ENCODE peak calls at places on chromosomes 5 and 9, in eight cellular contexts. B is sciatic nerve; O is T-cell; A is activated CD4-positive, alpha-beta T cell treated with anti-CD3 and anti-CD28 coated beads for 48 hours; G is OCI-LY7; I is stomach; U is M059J; Y is HTR-8/SVneo. D is an unnamed sample.

GRCh38 chr5:73288803-73289720 is 116.1 kb downstream of the TMEM174 start:
- DNase-seq in B (no peak), I (no peak), G (no peak), U (no peak), Y (no peak), A (no peak), O (no peak), D (no peak)

GRCh38 chr5:79872309-79872708 is 118.8 kb downstream of the MTX3 start:
- DNase-seq in O (no peak), U (no peak), B (peak; percentile 71), G (no peak), A (no peak), I (no peak), Y (no peak), D (no peak)

GRCh38 chr5:114223866-114224265 is 138.0 kb upstream of the KCNN2 start:
- DNase-seq in I (no peak), B (no peak), Y (no peak), U (peak; percentile 21), G (peak; percentile 56), O (no peak), A (no peak), D (no peak)

GRCh38 chr9:81656871-81657337 is 32.4 kb downstream of the TLE1 start:
- DNase-seq in G (no peak), O (no peak), I (no peak), U (no peak), A (no peak), B (no peak), Y (no peak), D (no peak)

GRCh38 chr5:41433552-41434181 is 76.7 kb downstream of the PLCXD3 start:
- DNase-seq in U (no peak), G (no peak), Y (no peak), B (no peak), O (no peak), I (no peak), A (no peak), D (no peak)

GRCh38 chr5:6328173-6328572 is 50.2 kb downstream of the MED10 start:
- DNase-seq in B (no peak), A (peak; percentile 15), I (no peak), O (no peak), U (peak; percentile 26), Y (peak; percentile 31), G (peak; percentile 11), D (no peak)

GRCh38 chr9:137077010-137077747 is at the start of gene UAP1L1:
- DNase-seq in O (peak; percentile 38), B (peak; percentile 90), G (peak; percentile 64), Y (peak; percentile 56), I (peak; percentile 78), U (peak; percentile 61), A (peak; percentile 50), D (peak; percentile 81)

GRCh38 chr9:133700861-133701320 is 37.3 kb downstream of the SARDH start:
- DNase-seq in B (peak; percentile 31), Y (no peak), G (peak; percentile 58), U (no peak), A (no peak), I (no peak), O (no peak), D (no peak)

GRCh38 chr5:119275873-119276214 is 80.0 kb upstream of the TNFAIP8 start:
- DNase-seq in I (no peak), Y (no peak), G (peak; percentile 95), U (no peak), B (no peak), A (peak; percentile 65), O (no peak), D (peak; percentile 49)

GRCh38 chr5:149853019-149853648 is 91.5 kb downstream of the PDE6A start:
- DNase-seq in I (peak; percentile 80), A (peak; percentile 60), U (peak; percentile 72), G (peak; percentile 66), O (peak; percentile 24), Y (peak; percentile 76), B (peak; percentile 88), D (peak; percentile 83)

GRCh38 chr5:16493261-16493660 is 27.7 kb upstream of the ZNF622 start:
- DNase-seq in O (no peak), B (no peak), A (no peak), I (no peak), G (no peak), Y (no peak), U (peak; percentile 48), D (no peak)

GRCh38 chr9:107137495-107138202 is 145.4 kb upstream of the RAD23B start:
- DNase-seq in A (no peak), G (peak; percentile 37), O (no peak), Y (peak; percentile 48), B (no peak), I (no peak), U (peak; percentile 47), D (no peak)

GRCh38 chr5:395156-395920 is 47.6 kb upstream of the EXOC3 start:
- DNase-seq in A (no peak), O (no peak), G (no peak), Y (peak; percentile 80), B (peak; percentile 50), I (peak; percentile 23), U (peak; percentile 94), D (no peak)

D was measured in transverse colon.